ENCODE peak calls at places on chromosomes 2 and 18, in nine cellular contexts. F, W, J, R, L, A, I, Q and U are unnamed samples.

GRCh38 chr2:137173514-137173913 is 408.2 kb downstream of the THSD7B start:
- DNase-seq in F (no peak), W (peak), J (no peak), R (no peak), L (no peak), A (no peak), I (no peak), Q (no peak), U (peak)

GRCh38 chr2:212611026-212611425 is 72.4 kb upstream of the ERBB4 start:
- DNase-seq in F (no peak), W (no peak), J (no peak), R (no peak), L (no peak), A (no peak), I (no peak), Q (no peak), U (no peak)

GRCh38 chr2:196431076-196431475 is 208.4 kb upstream of the CCDC150 start:
- DNase-seq in F (no peak), W (no peak), J (no peak), R (no peak), L (no peak), A (no peak), I (no peak), Q (no peak), U (no peak)

GRCh38 chr2:74206180-74206688 is 7.8 kb downstream of the MTHFD2 start:
- DNase-seq in F (peak), W (peak), J (no peak), R (no peak), L (no peak), A (peak), I (no peak), Q (no peak), U (peak)

GRCh38 chr2:17416891-17417391 is 101.3 kb downstream of the RAD51AP2 start:
- DNase-seq in F (peak), W (no peak), J (no peak), R (no peak), L (no peak), A (no peak), I (no peak), Q (no peak), U (no peak)

GRCh38 chr18:44545359-44545985 is 135.2 kb upstream of the SETBP1 start:
- DNase-seq in F (no peak), W (no peak), J (no peak), R (no peak), L (no peak), A (no peak), I (no peak), Q (no peak), U (no peak)

GRCh38 chr2:135839713-135840112 is 2.7 kb upstream of the LCT start:
- DNase-seq in F (peak), W (no peak), J (no peak), R (no peak), L (no peak), A (no peak), I (no peak), Q (no peak), U (no peak)

GRCh38 chr18:26978812-26979341 is 113.4 kb upstream of the AQP4 start:
- DNase-seq in F (no peak), W (peak), J (peak), R (no peak), L (no peak), A (no peak), I (no peak), Q (no peak), U (peak)

GRCh38 chr2:240966457-240966905 is 31.9 kb upstream of the SNED1 start:
- DNase-seq in F (no peak), W (no peak), J (no peak), R (peak), L (no peak), A (no peak), I (peak), Q (no peak), U (no peak)

GRCh38 chr2:68878071-68878711 is 7.0 kb upstream of the BMP10 start:
- DNase-seq in F (no peak), W (no peak), J (no peak), R (no peak), L (no peak), A (no peak), I (no peak), Q (no peak), U (no peak)

GRCh38 chr18:61635901-61636528 is 256.8 kb downstream of the RNF152 start:
- DNase-seq in F (peak), W (peak), J (peak), R (peak), L (no peak), A (peak), I (no peak), Q (peak), U (no peak)

GRCh38 chr2:181546086-181546485 is 88.9 kb downstream of the ITGA4 start:
- DNase-seq in F (peak), W (no peak), J (no peak), R (no peak), L (no peak), A (no peak), I (no peak), Q (no peak), U (no peak)

GRCh38 chr2:177334940-177335543 is 57.5 kb upstream of the AGPS start:
- DNase-seq in F (peak), W (peak), J (no peak), R (no peak), L (peak), A (no peak), I (no peak), Q (peak), U (no peak)

GRCh38 chr2:98615481-98615880 is 7.1 kb downstream of the UNC50 start:
- DNase-seq in F (no peak), W (peak), J (no peak), R (no peak), L (no peak), A (no peak), I (no peak), Q (no peak), U (no peak)

GRCh38 chr18:75209952-75210261 is 690 bp upstream of the TSHZ1 start:
- DNase-seq in F (no peak), W (no peak), J (no peak), R (no peak), L (no peak), A (no peak), I (no peak), Q (no peak), U (no peak)

GRCh38 chr2:79393806-79394484 is 118.9 kb upstream of the CTNNA2 start:
- DNase-seq in F (no peak), W (no peak), J (no peak), R (no peak), L (no peak), A (no peak), I (no peak), Q (peak), U (no peak)

GRCh38 chr18:23077493-23078256 is 57.6 kb upstream of the CABLES1 start:
- DNase-seq in F (no peak), W (peak), J (no peak), R (no peak), L (peak), A (no peak), I (no peak), Q (no peak), U (no peak)

GRCh38 chr2:31339696-31340095 is 74.8 kb downstream of the XDH start:
- DNase-seq in F (no peak), W (no peak), J (no peak), R (no peak), L (no peak), A (no peak), I (no peak), Q (no peak), U (no peak)

GRCh38 chr2:72887836-72888437 is 729 bp downstream of the SPR start:
- DNase-seq in F (peak), W (peak), J (peak), R (peak), L (peak), A (peak), I (peak), Q (peak), U (no peak)

GRCh38 chr2:147297820-147298219 is 547.0 kb upstream of the ACVR2A start:
- DNase-seq in F (no peak), W (no peak), J (peak), R (no peak), L (no peak), A (no peak), I (no peak), Q (no peak), U (peak)

GRCh38 chr2:178403671-178404379 is 47.1 kb downstream of the PRKRA start:
- DNase-seq in F (no peak), W (peak), J (no peak), R (no peak), L (no peak), A (no peak), I (no peak), Q (no peak), U (peak)

GRCh38 chr2:151051584-151052220 is 210.0 kb downstream of the RBM43 start:
- DNase-seq in F (peak), W (peak), J (peak), R (no peak), L (peak), A (peak), I (no peak), Q (peak), U (no peak)

GRCh38 chr2:223519471-223519870 is 82.7 kb downstream of the SCG2 start:
- DNase-seq in F (no peak), W (no peak), J (no peak), R (no peak), L (no peak), A (no peak), I (no peak), Q (no peak), U (no peak)

GRCh38 chr2:230330725-230331124 is 3.7 kb downstream of the SP140L start:
- DNase-seq in F (peak), W (no peak), J (no peak), R (no peak), L (no peak), A (no peak), I (no peak), Q (no peak), U (no peak)

GRCh38 chr2:85085563-85085962 is 47.6 kb upstream of the TCF7L1 start:
- DNase-seq in F (no peak), W (no peak), J (no peak), R (no peak), L (no peak), A (no peak), I (no peak), Q (no peak), U (no peak)

GRCh38 chr2:207394203-207394741 is 135.5 kb upstream of the CREB1 start:
- DNase-seq in F (peak), W (no peak), J (no peak), R (no peak), L (no peak), A (no peak), I (no peak), Q (no peak), U (no peak)
- TF ChIP-seq POLR2A in F (peak), W (no peak), J (no peak), R (no peak), L (no peak), A (no peak), I (no peak), Q (no peak), U (no peak)

GRCh38 chr18:31685097-31686082 is 1.0 kb upstream of the B4GALT6 start:
- DNase-seq in F (peak), W (peak), J (peak), R (peak), L (peak), A (peak), I (no peak), Q (peak), U (peak)
- TF ChIP-seq POLR2A in F (no peak), W (peak), J (peak), R (peak), L (peak), A (peak), I (peak), Q (no peak), U (peak)

DNA sequence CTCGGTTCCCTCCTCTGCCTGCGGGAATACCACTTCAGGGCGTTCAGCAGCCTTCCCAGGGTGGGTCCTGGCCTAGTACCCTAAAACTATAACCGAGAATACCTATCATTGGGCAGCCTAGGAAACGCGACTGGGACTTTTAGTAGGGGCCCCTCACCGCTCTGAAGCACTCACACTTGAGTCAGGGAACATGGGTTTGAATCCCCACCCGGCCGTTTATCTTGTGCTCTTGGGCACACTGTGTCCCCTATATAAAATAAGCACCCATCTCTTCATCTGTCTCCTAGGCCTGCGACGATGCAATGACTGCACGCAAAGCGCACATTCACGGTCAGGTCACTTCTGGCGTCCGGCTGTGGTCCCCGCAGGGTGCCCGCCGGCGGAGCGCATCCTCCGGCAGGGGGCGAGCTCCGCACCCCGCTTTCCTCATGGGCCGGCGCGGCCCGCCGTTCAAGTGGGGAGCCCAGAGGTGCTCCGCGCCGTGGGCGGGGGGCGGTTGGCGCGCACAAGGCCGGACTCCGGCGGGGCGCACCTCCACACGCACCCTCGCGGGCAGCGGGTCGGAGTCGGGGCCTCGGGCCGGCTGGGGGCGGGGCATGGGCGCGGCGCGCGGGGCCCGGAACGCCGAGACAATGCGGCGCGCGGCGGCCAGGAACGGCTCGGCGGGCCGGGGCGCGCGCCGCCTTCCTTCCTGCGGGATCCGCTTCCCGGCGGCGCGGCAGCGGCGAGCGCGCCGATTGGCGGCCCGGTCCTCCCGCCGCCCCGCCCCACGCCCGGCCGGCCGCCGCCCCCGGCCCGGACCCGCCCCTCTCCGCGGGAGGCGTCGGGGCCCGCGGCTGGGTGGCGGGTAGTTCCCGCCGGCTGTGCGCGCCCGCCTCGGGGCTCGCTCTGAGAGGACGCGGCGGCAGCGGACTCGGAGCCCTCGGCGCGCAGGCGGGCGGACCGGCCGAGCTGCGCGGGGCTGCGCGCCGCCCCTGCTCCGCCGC is at the start of gene ASAP2:
- DNase-seq in F (peak), W (peak), J (peak), R (peak), L (peak), A (peak), I (peak), Q (peak), U (no peak)
- TF ChIP-seq POLR2A in F (peak), W (peak), J (no peak), R (peak), L (peak), A (no peak), I (peak), Q (no peak), U (no peak)

DNA sequence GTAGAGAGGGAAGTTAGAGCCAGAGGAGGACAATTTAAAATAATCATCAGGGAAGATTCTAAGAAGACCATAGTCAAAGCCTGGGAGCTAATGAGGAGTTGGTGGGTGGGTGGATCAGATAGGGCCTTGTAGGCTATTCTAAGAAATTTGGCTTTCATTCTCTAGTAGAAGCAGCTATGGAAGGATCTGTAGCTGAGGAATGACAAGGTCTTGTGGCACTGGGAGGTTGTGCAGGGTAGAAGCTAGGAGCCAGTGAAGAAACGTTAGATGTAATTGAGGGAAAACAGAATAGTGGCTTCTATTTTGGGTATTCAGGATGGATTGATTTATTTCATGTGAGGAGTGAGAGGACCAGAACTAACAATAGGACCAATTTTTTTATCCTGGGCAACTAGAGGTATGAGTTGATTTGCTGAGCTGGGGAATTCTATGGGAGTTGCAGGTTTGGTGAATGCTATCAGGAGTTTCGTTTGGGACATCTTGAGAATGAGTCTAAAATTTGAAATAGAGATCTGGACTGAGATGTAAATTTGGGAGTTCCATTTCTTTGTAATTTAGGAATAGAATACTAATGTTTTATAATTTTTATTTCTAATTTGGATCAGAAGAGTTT is 371.9 kb downstream of the PARD3B start:
- DNase-seq in F (no peak), W (no peak), J (no peak), R (no peak), L (no peak), A (no peak), I (no peak), Q (no peak), U (no peak)
- TF ChIP-seq POLR2A in F (no peak), W (no peak), J (no peak), R (no peak), L (no peak), A (no peak), I (no peak), Q (no peak), U (no peak)